ENCODE peak calls at places on chromosome 20, in eight cellular contexts. V is kidney tubule cell; O is HuH-7.5; F is effector CD4-positive, alpha-beta T cell; G is mesothelial cell of epicardium; Q is CD8-positive, alpha-beta memory T cell; H is Panc1; A is NCI-H510A treated with DMSO at 0.1 percent for 48 hours. J is an unnamed sample.

GRCh38 chr20:62741701-62742491 is 33.3 kb downstream of the NTSR1 start:
- DNase-seq in H (no peak), A (no peak), Q (no peak), V (no peak), G (no peak), F (no peak), O (no peak), J (no peak)

GRCh38 chr20:49712918-49713778 is 530 bp downstream of the B4GALT5 start:
- DNase-seq in G (peak; percentile 25), O (peak; percentile 37), A (no peak), F (no peak), Q (no peak), V (no peak), H (no peak), J (peak; percentile 31)

GRCh38 chr20:52913650-52914387 is 58.3 kb upstream of the TSHZ2 start:
- DNase-seq in A (no peak), G (no peak), O (no peak), Q (no peak), H (no peak), F (no peak), V (no peak), J (no peak)

GRCh38 chr20:17806739-17807441 is 107.1 kb downstream of the BANF2 start:
- DNase-seq in Q (no peak), H (no peak), O (no peak), F (no peak), V (no peak), A (no peak), G (peak; percentile 30), J (peak; percentile 95)

GRCh38 chr20:20027284-20027683 is 10.1 kb downstream of the NAA20 start:
- DNase-seq in Q (no peak), G (no peak), O (no peak), F (no peak), A (no peak), H (no peak), V (no peak), J (no peak)

GRCh38 chr20:19056909-19057308 is 155.5 kb upstream of the SLC24A3 start:
- DNase-seq in G (no peak), F (no peak), O (no peak), V (no peak), H (no peak), A (no peak), Q (no peak), J (no peak)

GRCh38 chr20:25282796-25283195 is 34.9 kb downstream of the PYGB start:
- DNase-seq in V (no peak), Q (no peak), F (no peak), O (no peak), H (no peak), G (peak; percentile 13), A (no peak), J (no peak)

GRCh38 chr20:1324598-1325172 is 4.3 kb downstream of the SDCBP2 start:
- DNase-seq in G (no peak), A (no peak), F (peak; percentile 30), Q (no peak), H (no peak), V (no peak), O (no peak), J (peak; percentile 70)

GRCh38 chr20:31833931-31834521 is 11.4 kb downstream of the FOXS1 start:
- DNase-seq in G (no peak), A (no peak), V (no peak), Q (no peak), H (no peak), O (no peak), F (no peak), J (no peak)

GRCh38 chr20:32168184-32168910 is 39.2 kb downstream of the PLAGL2 start:
- DNase-seq in G (no peak), H (no peak), A (peak; percentile 60), V (no peak), Q (no peak), F (no peak), O (no peak), J (peak; percentile 77)

GRCh38 chr20:25545171-25545570 is 40.2 kb downstream of the NINL start:
- DNase-seq in Q (no peak), O (no peak), V (no peak), F (no peak), G (no peak), A (no peak), H (no peak), J (no peak)

GRCh38 chr20:1277529-1278322 is 11.6 kb downstream of the SNPH start:
- DNase-seq in V (no peak), O (no peak), G (no peak), F (no peak), A (no peak), Q (no peak), H (no peak), J (no peak)

GRCh38 chr20:37988555-37988954 is 44.7 kb downstream of the TTI1 start:
- DNase-seq in V (no peak), F (no peak), Q (no peak), A (no peak), G (no peak), H (no peak), O (no peak), J (no peak)

GRCh38 chr20:49207071-49207470 is 12.1 kb upstream of the DDX27 start:
- DNase-seq in G (no peak), O (no peak), Q (no peak), V (no peak), F (no peak), A (no peak), H (no peak), J (no peak)

GRCh38 chr20:49505518-49505917 is 23.1 kb upstream of the KCNB1 start:
- DNase-seq in H (no peak), O (no peak), F (no peak), Q (no peak), A (no peak), G (no peak), V (peak; percentile 83), J (peak; percentile 74)

GRCh38 chr20:11060423-11061205 is 386.8 kb upstream of the JAG1 start:
- DNase-seq in O (no peak), H (no peak), Q (no peak), G (no peak), V (no peak), A (no peak), F (no peak), J (peak; percentile 13)

GRCh38 chr20:25705830-25706351 is 9.2 kb upstream of the ZNF337 start:
- DNase-seq in Q (no peak), O (no peak), H (no peak), V (no peak), A (no peak), G (no peak), F (no peak), J (no peak)

GRCh38 chr20:53774487-53775203 is 181.0 kb upstream of the ZNF217 start:
- DNase-seq in G (no peak), F (no peak), V (peak; percentile 96), H (no peak), Q (no peak), A (no peak), O (no peak), J (peak; percentile 79)

GRCh38 chr20:50579511-50579910 is 69.3 kb downstream of the PTPN1 start:
- DNase-seq in G (no peak), Q (no peak), H (no peak), O (no peak), A (no peak), F (no peak), V (no peak), J (no peak)

GRCh38 chr20:38924718-38925117 is 1.5 kb upstream of the FAM83D start:
- DNase-seq in O (no peak), F (no peak), Q (no peak), H (no peak), A (no peak), V (no peak), G (no peak), J (no peak)

GRCh38 chr20:13428684-13429083 is 207.6 kb downstream of the ISM1 start:
- DNase-seq in H (no peak), Q (no peak), O (no peak), F (no peak), G (no peak), A (no peak), V (no peak), J (no peak)

GRCh38 chr20:51220293-51220706 is 197.4 kb upstream of the KCNG1 start:
- DNase-seq in A (no peak), H (no peak), F (peak; percentile 35), O (peak; percentile 59), V (peak; percentile 17), Q (peak; percentile 11), G (no peak), J (peak; percentile 26)